ENCODE peak calls at places on chromosomes 12 and 14, in nine cellular contexts. E, H, A, C, B, M, D, S and T are unnamed samples. For H3K4me1, the result is how much of the 10 kb centered on the place peaks cover.

GRCh38 chr12:132872975-132873421 is 14.4 kb downstream of the CHFR start:
- DNase-seq in E (peak), H (no peak), A (no peak), C (peak), B (peak), M (no peak), D (no peak), S (no peak), T (no peak)

GRCh38 chr12:130513572-130513971 is 175.9 kb downstream of the PIWIL1 start:
- DNase-seq in E (no peak), H (no peak), A (no peak), C (no peak), B (no peak), M (no peak), D (no peak), S (no peak), T (no peak)

GRCh38 chr12:103973909-103974308 is 8.2 kb downstream of the TDG start:
- DNase-seq in E (no peak), H (no peak), A (no peak), C (no peak), B (no peak), M (no peak), D (no peak), S (no peak), T (no peak)

GRCh38 chr12:40098406-40099145 is 7.3 kb downstream of the SLC2A13 start:
- DNase-seq in E (no peak), H (no peak), A (no peak), C (no peak), B (no peak), M (no peak), D (no peak), S (no peak), T (no peak)

GRCh38 chr12:117105902-117106301 is 6.7 kb upstream of the TESC start:
- DNase-seq in E (no peak), H (no peak), A (no peak), C (peak), B (peak), M (no peak), D (no peak), S (no peak), T (no peak)

GRCh38 chr12:10191865-10192264 is 13.0 kb downstream of the TMEM52B start:
- DNase-seq in E (no peak), H (peak), A (no peak), C (no peak), B (no peak), M (no peak), D (no peak), S (no peak), T (no peak)

GRCh38 chr12:3317841-3318501 is 173.0 kb upstream of the PRMT8 start:
- DNase-seq in E (peak), H (no peak), A (no peak), C (no peak), B (no peak), M (no peak), D (no peak), S (no peak), T (no peak)

GRCh38 chr12:50685641-50686040 is 78.3 kb upstream of the ATF1 start:
- DNase-seq in E (no peak), H (no peak), A (no peak), C (no peak), B (no peak), M (no peak), D (no peak), S (no peak), T (no peak)

GRCh38 chr12:48175613-48176416 is 7.6 kb upstream of the CCDC184 start:
- DNase-seq in E (no peak), H (no peak), A (no peak), C (no peak), B (no peak), M (no peak), D (no peak), S (no peak), T (no peak)

GRCh38 chr12:27185234-27186045 is 58.6 kb upstream of the STK38L start:
- DNase-seq in E (no peak), H (peak), A (no peak), C (peak), B (no peak), M (no peak), D (no peak), S (no peak), T (no peak)

GRCh38 chr14:97458302-97459137 is 661.3 kb downstream of the VRK1 start:
- DNase-seq in E (peak), H (no peak), A (peak), C (no peak), B (peak), M (no peak), D (no peak), S (no peak), T (peak)

GRCh38 chr14:60233251-60233650 is 15.8 kb upstream of the PPM1A start:
- DNase-seq in E (no peak), H (no peak), A (no peak), C (no peak), B (no peak), M (no peak), D (no peak), S (no peak), T (no peak)

GRCh38 chr14:34005901-34006300 is 55.0 kb upstream of the EGLN3 start:
- DNase-seq in E (no peak), H (no peak), A (no peak), C (no peak), B (no peak), M (no peak), D (no peak), S (no peak), T (no peak)

GRCh38 chr14:48937796-48938195 is 648.4 kb downstream of the RPS29 start:
- DNase-seq in E (no peak), H (peak), A (no peak), C (no peak), B (no peak), M (peak), D (no peak), S (no peak), T (no peak)

GRCh38 chr12:99852666-99853065 is 132.1 kb downstream of the ANKS1B start:
- DNase-seq in E (no peak), H (no peak), A (no peak), C (no peak), B (no peak), M (no peak), D (no peak), S (no peak), T (no peak)

GRCh38 chr12:69475237-69475984 is 5.2 kb downstream of the FRS2 start:
- DNase-seq in E (no peak), H (peak), A (no peak), C (no peak), B (no peak), M (no peak), D (no peak), S (peak), T (no peak)

GRCh38 chr12:116708826-116709756 is 28.8 kb downstream of the SPRING1 start:
- DNase-seq in E (no peak), H (peak), A (no peak), C (no peak), B (peak), M (no peak), D (no peak), S (no peak), T (peak)

GRCh38 chr12:48072266-48072665 is 33.6 kb downstream of the SENP1 start:
- DNase-seq in E (no peak), H (no peak), A (no peak), C (no peak), B (no peak), M (no peak), D (no peak), S (no peak), T (no peak)

GRCh38 chr12:2580821-2581220 is 213.9 kb upstream of the FKBP4 start:
- DNase-seq in E (no peak), H (peak), A (no peak), C (no peak), B (no peak), M (no peak), D (peak), S (no peak), T (no peak)

GRCh38 chr14:53529519-53529918 is 376.4 kb upstream of the DDHD1 start:
- DNase-seq in E (no peak), H (peak), A (no peak), C (no peak), B (no peak), M (no peak), D (no peak), S (no peak), T (no peak)

GRCh38 chr14:73287071-73287470 is 49.8 kb downstream of the PAPLN start:
- DNase-seq in E (no peak), H (no peak), A (no peak), C (no peak), B (no peak), M (no peak), D (no peak), S (no peak), T (no peak)

GRCh38 chr12:20269352-20270067 is 98.8 kb upstream of the PDE3A start:
- DNase-seq in E (no peak), H (no peak), A (no peak), C (no peak), B (no peak), M (no peak), D (no peak), S (no peak), T (no peak)

GRCh38 chr12:44728566-44728965 is 147.5 kb downstream of the NELL2 start:
- DNase-seq in E (no peak), H (no peak), A (no peak), C (no peak), B (no peak), M (no peak), D (no peak), S (no peak), T (no peak)

GRCh38 chr14:103293465-103293864 is 40.6 kb upstream of the EIF5 start:
- DNase-seq in E (no peak), H (no peak), A (no peak), C (no peak), B (no peak), M (peak), D (no peak), S (no peak), T (no peak)

GRCh38 chr14:35929171-35929570 is 103.0 kb downstream of the BRMS1L start:
- DNase-seq in E (no peak), H (no peak), A (no peak), C (no peak), B (no peak), M (no peak), D (no peak), S (no peak), T (no peak)

GRCh38 chr12:10741836-10742235 is 18.7 kb upstream of the YBX3 start:
- DNase-seq in E (no peak), H (no peak), A (no peak), C (no peak), B (no peak), M (no peak), D (no peak), S (no peak), T (no peak)

GRCh38 chr12:52971701-52972329 is 22.9 kb downstream of the KRT18 start:
- DNase-seq in E (no peak), H (peak), A (no peak), C (no peak), B (no peak), M (no peak), D (no peak), S (no peak), T (no peak)
- H3K27ac ChIP-seq in E (no peak), H (no peak), A (no peak), C (no peak), B (peak), M (peak), D (no peak), S (no peak), T (no peak)

DNA sequence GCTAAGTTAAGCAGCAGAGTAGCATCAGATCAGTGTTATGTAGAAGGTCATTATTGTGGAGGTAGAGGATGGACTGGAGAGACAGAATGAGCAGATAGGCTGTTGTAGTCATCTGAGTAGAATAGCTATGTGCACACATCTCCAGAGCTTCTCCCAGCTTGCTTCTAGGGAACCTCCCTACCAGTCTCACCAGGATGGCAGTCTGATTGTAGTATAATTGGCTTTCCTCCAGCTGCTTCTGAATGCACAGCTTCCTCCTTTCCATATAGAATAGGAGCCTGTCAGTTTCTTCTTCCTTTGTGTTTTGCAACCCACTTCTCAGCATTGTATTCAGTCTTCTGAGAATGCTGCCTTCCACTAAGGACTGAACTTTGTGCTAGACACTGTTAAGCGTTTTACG is 2.1 kb upstream of the CSAD start:
- DNase-seq in E (no peak), H (no peak), A (no peak), C (no peak), B (no peak), M (no peak), D (no peak), S (peak), T (no peak)
- H3K4me3 ChIP-seq in E (peak), H (peak), A (peak), C (peak), B (no peak), M (no peak), D (no peak), S (no peak), T (no peak)

GRCh38 chr14:104680806-104681688 is 8.4 kb upstream of the INF2 start:
- DNase-seq in E (peak), H (peak), A (peak), C (no peak), B (peak), M (peak), D (no peak), S (no peak), T (peak)

GRCh38 chr14:104678346-104678745 is 11.1 kb upstream of the INF2 start:
- DNase-seq in E (peak), H (peak), A (peak), C (no peak), B (peak), M (peak), D (no peak), S (peak), T (no peak)

GRCh38 chr14:104678901-104679705 is 10.3 kb upstream of the INF2 start:
- DNase-seq in E (peak), H (no peak), A (peak), C (no peak), B (no peak), M (peak), D (no peak), S (no peak), T (no peak)

GRCh38 chr14:104681689-104682074 is 7.7 kb upstream of the INF2 start:
- DNase-seq in E (peak), H (peak), A (peak), C (no peak), B (peak), M (peak), D (peak), S (no peak), T (peak)

GRCh38 chr14:104680056-104680805 is 9.2 kb upstream of the INF2 start:
- DNase-seq in E (peak), H (peak), A (peak), C (no peak), B (no peak), M (peak), D (peak), S (no peak), T (peak)
- H3K4me1 ChIP-seq in E (under half), H (under half), A (under half), C (under half), B (half or more), M (half or more), D (under half), S (half or more), T (half or more)

GRCh38 chr14:22897357-22897756 is 14.3 kb downstream of the REM2 start:
- DNase-seq in E (no peak), H (no peak), A (no peak), C (no peak), B (no peak), M (no peak), D (no peak), S (peak), T (no peak)

GRCh38 chr14:22900088-22900799 is 17.2 kb downstream of the REM2 start:
- DNase-seq in E (no peak), H (peak), A (no peak), C (peak), B (peak), M (no peak), D (peak), S (peak), T (no peak)

GRCh38 chr14:22896351-22896750 is 13.3 kb downstream of the REM2 start:
- DNase-seq in E (no peak), H (no peak), A (no peak), C (no peak), B (no peak), M (no peak), D (no peak), S (no peak), T (no peak)

GRCh38 chr14:22896760-22897159 is 13.7 kb downstream of the REM2 start:
- DNase-seq in E (no peak), H (no peak), A (no peak), C (no peak), B (no peak), M (no peak), D (no peak), S (no peak), T (no peak)

GRCh38 chr14:22898302-22898894 is 15.4 kb downstream of the REM2 start:
- DNase-seq in E (no peak), H (peak), A (no peak), C (no peak), B (no peak), M (no peak), D (peak), S (no peak), T (no peak)
- H3K27ac ChIP-seq in E (no peak), H (peak), A (no peak), C (no peak), B (no peak), M (peak), D (no peak), S (peak), T (no peak)

DNA sequence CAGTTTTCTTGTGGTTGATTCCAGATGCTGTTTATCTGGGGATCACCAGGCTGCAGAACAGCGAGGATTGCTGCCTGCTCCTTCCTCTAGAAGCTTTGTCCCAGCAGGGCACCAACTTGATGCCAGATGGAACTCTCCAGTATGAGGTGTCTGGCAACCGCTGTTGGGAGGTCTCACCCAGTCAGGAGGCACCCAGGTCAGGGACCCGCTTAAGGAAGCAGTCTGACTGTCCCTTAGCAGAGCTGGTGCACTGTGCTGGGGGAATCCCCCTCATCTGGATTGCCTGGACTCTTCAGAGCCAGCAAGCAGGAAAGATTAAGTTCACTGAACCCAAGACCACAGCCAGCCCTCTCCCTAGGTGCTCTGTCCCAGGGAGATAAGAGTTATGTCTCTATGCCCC is 1165.2 kb downstream of the FSCB start:
- DNase-seq in E (no peak), H (no peak), A (no peak), C (no peak), B (no peak), M (peak), D (no peak), S (no peak), T (no peak)
- H3K4me3 ChIP-seq in E (no peak), H (no peak), A (no peak), C (no peak), B (no peak), M (no peak), D (no peak), S (no peak), T (no peak)

DNA sequence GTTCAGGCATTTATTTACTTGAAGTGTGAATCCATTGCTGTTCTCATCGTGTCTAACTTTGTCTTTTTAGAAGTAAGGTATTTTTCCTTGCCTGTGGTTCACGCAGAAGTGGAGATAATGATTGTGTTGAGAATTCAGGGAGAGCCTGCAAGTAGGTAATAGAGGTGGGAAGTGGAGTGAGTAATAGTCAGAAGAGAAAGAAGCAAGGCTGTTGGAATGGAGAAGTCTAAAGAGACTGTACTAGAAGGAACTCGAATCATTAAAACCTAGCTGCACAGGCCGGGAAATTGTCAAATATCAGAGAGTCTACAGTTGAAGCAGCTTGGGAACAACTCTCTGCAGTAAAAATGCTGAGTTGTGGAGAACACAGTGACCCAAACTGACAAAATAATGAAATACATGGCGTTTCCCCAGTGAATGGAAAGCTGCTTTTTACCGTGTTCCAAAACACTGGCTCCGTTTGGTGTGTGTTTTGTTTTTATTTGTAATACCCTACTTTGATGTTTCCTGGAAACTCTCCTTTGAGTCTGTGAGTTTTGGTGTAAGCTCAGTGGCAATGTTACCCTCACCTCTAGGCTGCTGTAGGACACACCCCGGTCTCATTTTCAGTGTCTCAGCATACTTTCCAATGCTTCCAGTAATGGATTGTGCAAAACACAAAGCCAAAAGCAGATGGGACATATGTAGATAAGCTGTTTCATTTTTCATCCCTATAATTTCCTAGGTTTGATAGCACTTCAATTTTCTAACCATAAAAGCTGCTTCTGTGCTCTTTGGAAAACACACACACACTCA is 146.6 kb downstream of the CRADD start:
- DNase-seq in E (no peak), H (peak), A (no peak), C (no peak), B (no peak), M (no peak), D (no peak), S (no peak), T (no peak)
- H3K4me1 ChIP-seq in E (under half), H (under half), A (under half), C (under half), B (under half), M (half or more), D (under half), S (under half), T (under half)

GRCh38 chr14:71985538-71986234 is 53.5 kb downstream of the RGS6 start:
- DNase-seq in E (no peak), H (peak), A (no peak), C (no peak), B (no peak), M (no peak), D (no peak), S (no peak), T (no peak)
- H3K27ac ChIP-seq in E (no peak), H (no peak), A (peak), C (no peak), B (no peak), M (peak), D (no peak), S (no peak), T (no peak)

GRCh38 chr14:71690478-71690877 is 241.8 kb upstream of the RGS6 start:
- DNase-seq in E (no peak), H (no peak), A (no peak), C (no peak), B (no peak), M (no peak), D (no peak), S (no peak), T (no peak)
- H3K4me3 ChIP-seq in E (no peak), H (no peak), A (no peak), C (no peak), B (no peak), M (no peak), D (no peak), S (no peak), T (no peak)

GRCh38 chr12:57086951-57087688 is 1.8 kb upstream of the NAB2 start:
- DNase-seq in E (peak), H (peak), A (peak), C (no peak), B (peak), M (peak), D (peak), S (peak), T (peak)

GRCh38 chr12:57089259-57090245 is 638 bp downstream of the NAB2 start:
- DNase-seq in E (peak), H (peak), A (peak), C (no peak), B (peak), M (peak), D (peak), S (peak), T (peak)

GRCh38 chr12:57087689-57088441 is 1.0 kb upstream of the NAB2 start:
- DNase-seq in E (peak), H (peak), A (peak), C (peak), B (peak), M (peak), D (peak), S (peak), T (peak)

GRCh38 chr12:57088442-57089258 is at the start of gene NAB2:
- DNase-seq in E (peak), H (peak), A (peak), C (peak), B (peak), M (peak), D (peak), S (peak), T (peak)

GRCh38 chr12:57085999-57086950 is 2.6 kb upstream of the NAB2 start:
- DNase-seq in E (peak), H (peak), A (peak), C (no peak), B (peak), M (peak), D (peak), S (peak), T (peak)
- H3K4me1 ChIP-seq in E (under half), H (under half), A (under half), C (under half), B (under half), M (under half), D (under half), S (half or more), T (under half)

GRCh38 chr12:110561471-110562201 is 21.5 kb downstream of the PPTC7 start:
- DNase-seq in E (no peak), H (no peak), A (no peak), C (no peak), B (no peak), M (no peak), D (no peak), S (no peak), T (no peak)
- H3K27ac ChIP-seq in E (peak), H (no peak), A (peak), C (peak), B (no peak), M (peak), D (no peak), S (no peak), T (no peak)